ENCODE peak calls at places on chromosomes 5 and 9, in four cellular contexts. Q is stimulated activated CD4-positive, alpha-beta T cell treated with anti-CD3 and anti-CD28 coated beads, TNF-alpha, amount 100 ng/mL, for 1 hour; H is hypothalamus; W is HTR-8/SVneo. E is an unnamed sample.

GRCh38 chr5:88883566-88884434 is 816 bp upstream of the MEF2C start:
- DNase-seq in Q (no peak), W (peak; percentile 22), H (peak; percentile 26), E (peak; percentile 53)

GRCh38 chr5:150288361-150288760 is 1.2 kb downstream of the CAMK2A start:
- DNase-seq in Q (no peak), H (no peak), W (no peak), E (no peak)

GRCh38 chr5:41736641-41737040 is 133.6 kb downstream of the OXCT1 start:
- DNase-seq in Q (no peak), H (no peak), W (no peak), E (peak; percentile 30)

GRCh38 chr5:157516626-157517325 is 56.8 kb downstream of the NIPAL4 start:
- DNase-seq in H (no peak), Q (no peak), W (peak; percentile 70), E (peak; percentile 81)

GRCh38 chr5:163950248-163950647 is 444.8 kb downstream of the MAT2B start:
- DNase-seq in W (no peak), H (no peak), Q (no peak), E (no peak)

GRCh38 chr5:84885479-84886258 is 501.0 kb upstream of the EDIL3 start:
- DNase-seq in H (no peak), W (no peak), Q (no peak), E (peak; percentile 67)

GRCh38 chr5:168292783-168293696 is 1.6 kb downstream of the WWC1 start:
- DNase-seq in W (no peak), H (no peak), Q (no peak), E (no peak)

GRCh38 chr9:12631866-12632265 is 61.3 kb upstream of the TYRP1 start:
- DNase-seq in W (no peak), H (no peak), Q (no peak), E (no peak)

GRCh38 chr5:14739538-14739937 is 75.0 kb downstream of the OTULIN start:
- DNase-seq in W (peak; percentile 66), H (no peak), Q (no peak), E (peak; percentile 32)

GRCh38 chr9:129310666-129311350 is 132.7 kb upstream of the IER5L start:
- DNase-seq in H (no peak), Q (no peak), W (no peak), E (no peak)

GRCh38 chr5:55960779-55961178 is 34.0 kb downstream of the IL6ST start:
- DNase-seq in H (no peak), W (no peak), Q (no peak), E (no peak)

GRCh38 chr9:129306318-129306973 is 128.4 kb upstream of the IER5L start:
- DNase-seq in Q (no peak), H (no peak), W (no peak), E (no peak)

GRCh38 chr9:136881691-136882108 is 4.6 kb upstream of the TRAF2 start:
- DNase-seq in Q (no peak), H (no peak), W (no peak), E (no peak)

GRCh38 chr9:114038724-114039313 is 39.3 kb downstream of the AMBP start:
- DNase-seq in H (no peak), W (no peak), Q (no peak), E (no peak)

GRCh38 chr9:128552744-128553221 is 396 bp downstream of the SPTAN1 start:
- DNase-seq in W (no peak), H (no peak), Q (peak; percentile 18), E (no peak)

GRCh38 chr5:112895682-112896081 is 26.3 kb downstream of the REEP5 start:
- DNase-seq in H (no peak), Q (no peak), W (no peak), E (no peak)

GRCh38 chr9:91074866-91075265 is 273.2 kb downstream of the SYK start:
- DNase-seq in H (no peak), Q (no peak), W (no peak), E (no peak)

GRCh38 chr9:129552064-129552463 is 68.8 kb downstream of the C9orf50 start:
- DNase-seq in Q (no peak), H (no peak), W (no peak), E (no peak)

GRCh38 chr9:87678650-87679355 is 47.1 kb upstream of the CTSL start:
- DNase-seq in W (peak; percentile 58), Q (no peak), H (peak; percentile 20), E (peak; percentile 34)

GRCh38 chr5:147740864-147741263 is 41.7 kb downstream of the JAKMIP2 start:
- DNase-seq in W (no peak), H (no peak), Q (no peak), E (no peak)

GRCh38 chr9:8779478-8779877 is 979.9 kb upstream of the DMAC1 start:
- DNase-seq in H (no peak), W (no peak), Q (no peak), E (no peak)

GRCh38 chr9:124835026-124835501 is 18.2 kb upstream of the WDR38 start:
- DNase-seq in H (no peak), W (no peak), Q (no peak), E (peak; percentile 53)

GRCh38 chr9:16039103-16039987 is 486.5 kb downstream of the CCDC171 start:
- DNase-seq in W (no peak), H (no peak), Q (no peak), E (no peak)

GRCh38 chr5:94025788-94026473 is 284.5 kb upstream of the POU5F2 start:
- DNase-seq in Q (no peak), H (no peak), W (no peak), E (no peak)

GRCh38 chr9:130260816-130261765 is 4.5 kb upstream of the HMCN2 start:
- DNase-seq in Q (no peak), W (no peak), H (no peak), E (no peak)

GRCh38 chr9:6054280-6055099 is 39.1 kb upstream of the RANBP6 start:
- DNase-seq in W (peak; percentile 51), Q (peak; percentile 6), H (no peak), E (no peak)

GRCh38 chr9:130053504-130054427 is at the start of gene GPR107:
- DNase-seq in H (peak; percentile 49), W (peak; percentile 83), Q (peak; percentile 44), E (no peak)

GRCh38 chr5:38434981-38435710 is 121.3 kb downstream of the LIFR start:
- DNase-seq in W (no peak), Q (no peak), H (no peak), E (no peak)

GRCh38 chr9:15509931-15510788 is 610 bp downstream of the PSIP1 start:
- DNase-seq in H (peak; percentile 19), W (peak; percentile 7), Q (peak; percentile 17), E (no peak)

GRCh38 chr5:72842816-72843215 is 26.4 kb downstream of the TNPO1 start:
- DNase-seq in Q (no peak), W (no peak), H (no peak), E (no peak)

GRCh38 chr9:31799953-31800609 is 584.4 kb upstream of the ACO1 start:
- DNase-seq in W (peak; percentile 0), Q (no peak), H (no peak), E (peak; percentile 13)

GRCh38 chr5:2149196-2149541 is 266.4 kb upstream of the IRX4 start:
- DNase-seq in H (no peak), Q (no peak), W (peak; percentile 46), E (no peak)

GRCh38 chr9:127519301-127520166 is 68.2 kb downstream of the LRSAM1 start:
- DNase-seq in H (no peak), Q (no peak), W (peak; percentile 90), E (peak; percentile 91)

GRCh38 chr9:118612201-118612600 is 757.0 kb downstream of the BRINP1 start:
- DNase-seq in H (no peak), W (no peak), Q (no peak), E (no peak)

GRCh38 chr5:109936091-109936490 is 246.4 kb downstream of the MAN2A1 start:
- DNase-seq in W (no peak), Q (no peak), H (no peak), E (no peak)

GRCh38 chr5:74233571-74233970 is 407.0 kb downstream of the ENC1 start:
- DNase-seq in H (no peak), W (no peak), Q (no peak), E (peak; percentile 42)

GRCh38 chr5:132294728-132295504 is 722 bp downstream of the SLC22A4 start:
- DNase-seq in H (no peak), W (peak; percentile 85), Q (peak; percentile 42), E (peak; percentile 55)

GRCh38 chr5:15889001-15889400 is 290.6 kb downstream of the MARCHF11 start:
- DNase-seq in Q (no peak), W (no peak), H (no peak), E (no peak)